ENCODE peak calls at places on chromosomes 6 and 20, in four cellular contexts. One of them, this sample, is unnamed.

GRCh38 chr20:9179193-9179802 is 110.4 kb downstream of the PLCB4 start:
- DNase-seq in fibroblast of the aortic adventitia: no peak
- DNase-seq in AG04449: no peak
- DNase-seq in cardiac fibroblast: peak; percentile 28
- DNase-seq in this sample: no peak

GRCh38 chr6:33317418-33317667 is 201 bp downstream of the ZBTB22 start:
- DNase-seq in fibroblast of the aortic adventitia: no peak
- DNase-seq in AG04449: no peak
- DNase-seq in cardiac fibroblast: no peak
- DNase-seq in this sample: no peak

GRCh38 chr20:63453029-63453523 is 19.4 kb downstream of the KCNQ2 start:
- DNase-seq in AG04449: no peak
- DNase-seq in fibroblast of the aortic adventitia: no peak
- DNase-seq in cardiac fibroblast: no peak
- DNase-seq in this sample: no peak

GRCh38 chr6:136191606-136192005 is 58.5 kb downstream of the MTFR2 start:
- DNase-seq in cardiac fibroblast: no peak
- DNase-seq in AG04449: no peak
- DNase-seq in fibroblast of the aortic adventitia: no peak
- DNase-seq in this sample: no peak

GRCh38 chr20:62193079-62194025 is 10.5 kb downstream of the MTG2 start:
- DNase-seq in fibroblast of the aortic adventitia: no peak
- DNase-seq in cardiac fibroblast: no peak
- DNase-seq in AG04449: no peak
- DNase-seq in this sample: no peak

GRCh38 chr6:73382462-73383113 is 12.0 kb upstream of the DDX43 start:
- DNase-seq in AG04449: no peak
- DNase-seq in cardiac fibroblast: peak; percentile 26
- DNase-seq in fibroblast of the aortic adventitia: no peak
- DNase-seq in this sample: no peak

GRCh38 chr6:88626460-88626859 is 337.0 kb downstream of the RNGTT start:
- DNase-seq in cardiac fibroblast: no peak
- DNase-seq in AG04449: no peak
- DNase-seq in fibroblast of the aortic adventitia: no peak
- DNase-seq in this sample: no peak

GRCh38 chr6:13146429-13146828 is 181.9 kb downstream of the TBC1D7 start:
- DNase-seq in cardiac fibroblast: no peak
- DNase-seq in fibroblast of the aortic adventitia: no peak
- DNase-seq in AG04449: no peak
- DNase-seq in this sample: no peak

GRCh38 chr20:56439784-56440291 is 27.8 kb downstream of the CASS4 start:
- DNase-seq in AG04449: peak; percentile 98
- DNase-seq in cardiac fibroblast: peak; percentile 97
- DNase-seq in fibroblast of the aortic adventitia: peak; percentile 99
- DNase-seq in this sample: peak; percentile 93

GRCh38 chr20:63739129-63740069 is at the start of gene SLC2A4RG:
- DNase-seq in AG04449: no peak
- DNase-seq in cardiac fibroblast: peak; percentile 63
- DNase-seq in fibroblast of the aortic adventitia: peak; percentile 59
- DNase-seq in this sample: peak; percentile 48

GRCh38 chr20:24629668-24630067 is 160.2 kb downstream of the SYNDIG1 start:
- DNase-seq in cardiac fibroblast: no peak
- DNase-seq in AG04449: no peak
- DNase-seq in fibroblast of the aortic adventitia: peak; percentile 28
- DNase-seq in this sample: no peak

GRCh38 chr20:57465486-57465885 is 59.5 kb downstream of the CTCFL start:
- DNase-seq in fibroblast of the aortic adventitia: no peak
- DNase-seq in cardiac fibroblast: no peak
- DNase-seq in AG04449: no peak
- DNase-seq in this sample: no peak

GRCh38 chr20:57461726-57462125 is 63.2 kb downstream of the CTCFL start:
- DNase-seq in AG04449: no peak
- DNase-seq in fibroblast of the aortic adventitia: no peak
- DNase-seq in cardiac fibroblast: no peak
- DNase-seq in this sample: no peak

GRCh38 chr20:57465943-57466342 is 59.0 kb downstream of the CTCFL start:
- DNase-seq in fibroblast of the aortic adventitia: no peak
- DNase-seq in AG04449: no peak
- DNase-seq in cardiac fibroblast: no peak
- DNase-seq in this sample: no peak

GRCh38 chr20:57462781-57463180 is 62.2 kb downstream of the CTCFL start:
- DNase-seq in fibroblast of the aortic adventitia: no peak
- DNase-seq in cardiac fibroblast: no peak
- DNase-seq in AG04449: no peak
- DNase-seq in this sample: no peak

GRCh38 chr20:57464642-57465211 is 60.2 kb downstream of the CTCFL start:
- DNase-seq in fibroblast of the aortic adventitia: peak; percentile 16
- DNase-seq in cardiac fibroblast: peak; percentile 36
- DNase-seq in AG04449: no peak
- DNase-seq in this sample: no peak
- TF ChIP-seq CTCF in fibroblast of the aortic adventitia: peak; percentile 33
- TF ChIP-seq CTCF in cardiac fibroblast: peak; percentile 35
- TF ChIP-seq CTCF in AG04449: peak; percentile 2
- TF ChIP-seq CTCF in this sample: no peak

DNA sequence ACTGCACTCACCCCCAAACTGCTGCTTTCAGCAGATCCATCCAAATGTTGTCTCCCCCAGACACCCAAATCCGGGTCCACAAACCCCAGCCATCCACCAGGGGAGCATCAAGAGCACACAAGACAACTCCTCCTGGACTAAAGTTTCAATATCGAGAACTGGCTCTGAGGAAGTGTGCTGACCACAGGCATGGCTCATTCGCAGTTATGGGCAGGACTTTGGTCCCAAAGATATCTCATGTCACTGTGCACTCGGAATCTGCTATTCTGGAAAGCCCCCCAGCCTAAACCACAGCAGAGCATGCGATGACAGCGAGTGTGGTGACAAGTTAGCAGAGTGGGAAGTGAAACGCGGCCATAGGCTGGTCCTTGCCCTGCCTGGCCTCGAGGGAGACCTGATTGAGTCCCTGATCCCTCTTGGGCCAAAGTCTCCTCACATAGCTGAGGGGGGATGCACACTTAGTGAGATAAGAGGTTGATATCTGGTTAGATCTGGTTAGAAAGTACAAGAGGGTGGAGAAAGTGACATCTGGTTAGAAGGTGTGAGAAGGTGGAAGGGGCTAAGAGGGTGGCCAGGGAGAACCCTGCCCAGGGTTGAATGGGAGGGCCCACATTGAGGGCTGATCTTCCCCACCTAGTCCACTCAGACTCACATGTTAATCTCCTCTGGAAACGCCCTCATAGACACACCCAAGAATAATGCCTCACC is 149.7 kb downstream of the MRPL14 start:
- DNase-seq in fibroblast of the aortic adventitia: no peak
- DNase-seq in AG04449: no peak
- DNase-seq in cardiac fibroblast: no peak
- DNase-seq in this sample: no peak
- TF ChIP-seq CTCF in fibroblast of the aortic adventitia: no peak
- TF ChIP-seq CTCF in AG04449: no peak
- TF ChIP-seq CTCF in cardiac fibroblast: no peak
- TF ChIP-seq CTCF in this sample: no peak

GRCh38 chr6:108164537-108164814 is 1.3 kb upstream of the NR2E1 start:
- DNase-seq in fibroblast of the aortic adventitia: no peak
- DNase-seq in cardiac fibroblast: no peak
- DNase-seq in AG04449: no peak
- DNase-seq in this sample: no peak

GRCh38 chr6:108163644-108164536 is 1.9 kb upstream of the NR2E1 start:
- DNase-seq in AG04449: no peak
- DNase-seq in fibroblast of the aortic adventitia: no peak
- DNase-seq in cardiac fibroblast: no peak
- DNase-seq in this sample: no peak

GRCh38 chr6:108164815-108165706 is 761 bp upstream of the NR2E1 start:
- DNase-seq in cardiac fibroblast: no peak
- DNase-seq in fibroblast of the aortic adventitia: no peak
- DNase-seq in AG04449: no peak
- DNase-seq in this sample: no peak

GRCh38 chr6:108161724-108162282 is 4.0 kb upstream of the NR2E1 start:
- DNase-seq in AG04449: no peak
- DNase-seq in cardiac fibroblast: no peak
- DNase-seq in fibroblast of the aortic adventitia: no peak
- DNase-seq in this sample: no peak

DNA sequence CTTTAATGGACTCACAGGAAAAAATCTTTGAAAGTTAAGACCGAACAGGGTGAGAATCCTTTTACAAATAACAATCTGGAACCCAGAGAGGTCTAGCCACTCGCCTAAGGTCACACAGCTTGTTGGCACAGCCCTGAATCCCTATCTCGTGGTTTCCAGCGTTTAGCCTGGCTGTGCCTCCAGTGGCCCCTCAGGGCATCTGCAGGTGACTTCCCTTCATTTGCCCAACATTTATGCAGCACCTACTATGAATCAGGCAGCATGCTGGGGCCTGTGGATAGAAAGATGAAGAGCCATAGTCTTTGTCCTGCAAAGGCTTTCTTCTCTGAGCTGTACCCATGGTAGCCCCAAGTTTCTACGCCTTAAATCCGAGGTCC is 2.6 kb upstream of the NR2E1 start:
- DNase-seq in AG04449: no peak
- DNase-seq in cardiac fibroblast: no peak
- DNase-seq in fibroblast of the aortic adventitia: no peak
- DNase-seq in this sample: no peak
- TF ChIP-seq CTCF in AG04449: no peak
- TF ChIP-seq CTCF in cardiac fibroblast: no peak
- TF ChIP-seq CTCF in fibroblast of the aortic adventitia: no peak
- TF ChIP-seq CTCF in this sample: no peak

GRCh38 chr20:58850693-58851174 is at the start of gene GNAS-AS1:
- DNase-seq in fibroblast of the aortic adventitia: peak; percentile 88
- DNase-seq in cardiac fibroblast: peak; percentile 86
- DNase-seq in AG04449: peak; percentile 61
- DNase-seq in this sample: peak; percentile 81
- TF ChIP-seq CTCF in fibroblast of the aortic adventitia: peak; percentile 22
- TF ChIP-seq CTCF in cardiac fibroblast: no peak
- TF ChIP-seq CTCF in AG04449: no peak
- TF ChIP-seq CTCF in this sample: peak; percentile 4